ENCODE peak calls at places on chromosomes 6 and 20, in five cellular contexts. I is Right ventricle myocardium inferior; T is mucosa of descending colon; C is activated T-cell treated with anti-CD3 and anti-CD28 coated beads, Interleukin-2, amount 50 U/mL, for 4 hours; K is DND-41. L is an unnamed sample.

GRCh38 chr6:139568157-139568955 is 193.9 kb upstream of the CITED2 start:
- ATAC-seq in I (no peak), C (no peak), T (no peak), K (no peak), L (no peak)

GRCh38 chr6:111171577-111172400 is 84.5 kb downstream of the SLC16A10 start:
- ATAC-seq in I (no peak), T (no peak), C (no peak), K (no peak), L (peak)

GRCh38 chr6:111243095-111243494 is 155.8 kb downstream of the SLC16A10 start:
- ATAC-seq in C (no peak), T (no peak), K (no peak), I (no peak), L (no peak)

GRCh38 chr20:4673371-4674001 is 48.2 kb upstream of the PRND start:
- ATAC-seq in C (no peak), T (no peak), K (no peak), I (no peak), L (no peak)

GRCh38 chr6:1094306-1094705 is 217.6 kb upstream of the FOXQ1 start:
- ATAC-seq in I (peak), K (no peak), T (no peak), C (no peak), L (no peak)

GRCh38 chr6:149334682-149335160 is 17.2 kb downstream of the TAB2 start:
- ATAC-seq in C (no peak), T (no peak), I (no peak), K (no peak), L (peak)

GRCh38 chr20:41058007-41058673 is 29.5 kb downstream of the TOP1 start:
- ATAC-seq in K (no peak), C (peak), T (peak), I (no peak), L (peak)

GRCh38 chr6:17281100-17281496 is at the start of gene RBM24:
- ATAC-seq in I (peak), C (peak), T (peak), K (no peak), L (no peak)

GRCh38 chr6:115759051-115759450 is 301.6 kb downstream of the FRK start:
- ATAC-seq in C (no peak), I (no peak), T (no peak), K (no peak), L (no peak)

GRCh38 chr6:37551002-37551401 is 51.3 kb upstream of the CCDC167 start:
- ATAC-seq in C (no peak), K (no peak), T (no peak), I (no peak), L (no peak)

GRCh38 chr6:2078888-2079287 is 166.5 kb downstream of the GMDS start:
- ATAC-seq in K (no peak), T (no peak), C (no peak), I (no peak), L (peak)

GRCh38 chr6:142702501-142703460 is 242.2 kb downstream of the HIVEP2 start:
- ATAC-seq in C (peak), K (peak), I (peak), T (peak), L (no peak)

GRCh38 chr6:8857160-8857559 is 421.8 kb upstream of the SLC35B3 start:
- ATAC-seq in I (peak), C (no peak), K (no peak), T (no peak), L (no peak)

GRCh38 chr6:163170294-163170883 is 244.1 kb upstream of the QKI start:
- ATAC-seq in T (no peak), K (peak), C (peak), I (no peak), L (peak)

GRCh38 chr6:40523505-40524172 is 63.5 kb downstream of the LRFN2 start:
- ATAC-seq in T (no peak), C (no peak), K (peak), I (no peak), L (no peak)

GRCh38 chr6:120378582-120379220 is 955.6 kb downstream of the TBC1D32 start:
- ATAC-seq in K (peak), I (no peak), C (no peak), T (peak), L (peak)

GRCh38 chr6:142838821-142839685 is 105.9 kb downstream of the HIVEP2 start:
- ATAC-seq in I (no peak), K (no peak), C (peak), T (peak), L (peak)

GRCh38 chr6:53441035-53441493 is 92.3 kb upstream of the ELOVL5 start:
- ATAC-seq in I (no peak), C (peak), T (no peak), K (no peak), L (peak)

GRCh38 chr6:140319209-140319608 is 944.8 kb upstream of the CITED2 start:
- ATAC-seq in K (no peak), I (no peak), T (no peak), C (no peak), L (no peak)

GRCh38 chr6:142856857-142857608 is 87.9 kb downstream of the HIVEP2 start:
- ATAC-seq in I (no peak), K (peak), T (peak), C (peak), L (peak)

GRCh38 chr6:130115036-130115435 is 96.7 kb downstream of the L3MBTL3 start:
- ATAC-seq in K (no peak), I (no peak), T (peak), C (no peak), L (no peak)

GRCh38 chr6:15440040-15440439 is 194.2 kb downstream of the JARID2 start:
- ATAC-seq in K (no peak), C (no peak), T (no peak), I (no peak), L (peak)

GRCh38 chr6:16129623-16130243 is 847 bp downstream of the MYLIP start:
- ATAC-seq in T (peak), C (peak), K (no peak), I (no peak), L (peak)

GRCh38 chr6:42916288-42916687 is 435 bp downstream of the PTCRA start:
- ATAC-seq in C (peak), T (no peak), K (peak), I (no peak), L (no peak)

GRCh38 chr6:38599966-38600550 is 39.7 kb downstream of the BTBD9 start:
- ATAC-seq in K (no peak), C (no peak), I (peak), T (no peak), L (no peak)

GRCh38 chr6:12585497-12585958 is 131.0 kb upstream of the PHACTR1 start:
- ATAC-seq in T (no peak), C (no peak), K (no peak), I (peak), L (no peak)

GRCh38 chr6:167113047-167113446 is 9.8 kb upstream of the CCR6 start:
- ATAC-seq in K (no peak), C (no peak), I (no peak), T (peak), L (no peak)

L was measured in activated T-helper 17 cell treated with anti-CD3 and anti-CD28 coated beads, Interleukin-2, amount 50 U/mL, for 72 hours.